ENCODE peak calls at places on chromosome 21, in ten cellular contexts. H, F, I, W, C, Q, D, M, X and Z are unnamed samples.

GRCh38 chr21:32611471-32611997 is 643 bp downstream of the CFAP298 start:
- DNase-seq in H (peak), F (peak), I (no peak), W (no peak), C (peak), Q (peak), D (no peak), M (peak), X (peak), Z (peak)

GRCh38 chr21:29133796-29134195 is 3.4 kb downstream of the MAP3K7CL start:
- DNase-seq in H (no peak), F (no peak), I (no peak), W (no peak), C (no peak), Q (no peak), D (peak), M (no peak), X (no peak), Z (no peak)

GRCh38 chr21:36542312-36543101 is 62.6 kb upstream of the CLDN14 start:
- DNase-seq in H (peak), F (no peak), I (no peak), W (no peak), C (no peak), Q (peak), D (no peak), M (no peak), X (no peak), Z (peak)

GRCh38 chr21:15224346-15225086 is 159.7 kb upstream of the NRIP1 start:
- DNase-seq in H (no peak), F (no peak), I (peak), W (no peak), C (no peak), Q (no peak), D (peak), M (peak), X (peak), Z (no peak)

GRCh38 chr21:33115586-33116541 is 45.9 kb downstream of the OLIG1 start:
- DNase-seq in H (no peak), F (no peak), I (no peak), W (no peak), C (peak), Q (no peak), D (no peak), M (no peak), X (no peak), Z (no peak)

GRCh38 chr21:17921579-17922530 is 102.7 kb upstream of the C21orf91 start:
- DNase-seq in H (no peak), F (no peak), I (no peak), W (no peak), C (no peak), Q (no peak), D (peak), M (peak), X (peak), Z (no peak)

GRCh38 chr21:32114434-32115063 is 164.3 kb downstream of the MIS18A start:
- DNase-seq in H (no peak), F (no peak), I (no peak), W (no peak), C (no peak), Q (no peak), D (no peak), M (no peak), X (no peak), Z (no peak)

GRCh38 chr21:31713973-31714740 is 17.8 kb downstream of the SCAF4 start:
- DNase-seq in H (no peak), F (no peak), I (no peak), W (no peak), C (no peak), Q (no peak), D (no peak), M (peak), X (no peak), Z (no peak)

GRCh38 chr21:31418355-31419001 is 74.4 kb upstream of the TIAM1 start:
- DNase-seq in H (no peak), F (no peak), I (no peak), W (no peak), C (no peak), Q (no peak), D (no peak), M (no peak), X (no peak), Z (no peak)

GRCh38 chr21:29481641-29482040 is 182.9 kb downstream of the BACH1 start:
- DNase-seq in H (no peak), F (no peak), I (no peak), W (no peak), C (no peak), Q (no peak), D (peak), M (no peak), X (peak), Z (no peak)

GRCh38 chr21:36749935-36750578 is 51.1 kb downstream of the SIM2 start:
- DNase-seq in H (peak), F (no peak), I (no peak), W (no peak), C (no peak), Q (no peak), D (peak), M (peak), X (no peak), Z (no peak)

GRCh38 chr21:30463713-30464112 is 16.5 kb downstream of the KRTAP19-1 start:
- DNase-seq in H (peak), F (no peak), I (peak), W (no peak), C (no peak), Q (no peak), D (no peak), M (no peak), X (no peak), Z (no peak)

GRCh38 chr21:40146201-40146890 is 279.1 kb downstream of the PCP4 start:
- DNase-seq in H (no peak), F (no peak), I (no peak), W (no peak), C (no peak), Q (no peak), D (no peak), M (no peak), X (no peak), Z (no peak)

GRCh38 chr21:32687946-32688345 is 39.9 kb downstream of the SYNJ1 start:
- DNase-seq in H (no peak), F (no peak), I (no peak), W (no peak), C (no peak), Q (no peak), D (no peak), M (no peak), X (no peak), Z (peak)

GRCh38 chr21:29674343-29674742 is 265.5 kb downstream of the GRIK1 start:
- DNase-seq in H (no peak), F (no peak), I (no peak), W (no peak), C (no peak), Q (no peak), D (no peak), M (no peak), X (no peak), Z (peak)

GRCh38 chr21:16821588-16821987 is 691.3 kb upstream of the CXADR start:
- DNase-seq in H (no peak), F (no peak), I (no peak), W (no peak), C (no peak), Q (no peak), D (no peak), M (peak), X (no peak), Z (no peak)

GRCh38 chr21:17389311-17389710 is 123.5 kb upstream of the CXADR start:
- DNase-seq in H (no peak), F (no peak), I (no peak), W (no peak), C (no peak), Q (no peak), D (no peak), M (no peak), X (no peak), Z (no peak)

GRCh38 chr21:19853709-19854575 is 1144.3 kb upstream of the NCAM2 start:
- DNase-seq in H (no peak), F (no peak), I (no peak), W (no peak), C (no peak), Q (no peak), D (no peak), M (no peak), X (no peak), Z (no peak)

GRCh38 chr21:40853956-40854688 is 7.2 kb upstream of the DSCAM start:
- DNase-seq in H (no peak), F (no peak), I (no peak), W (no peak), C (no peak), Q (no peak), D (no peak), M (no peak), X (no peak), Z (no peak)

GRCh38 chr21:14554948-14555347 is 8.8 kb upstream of the SAMSN1 start:
- DNase-seq in H (no peak), F (no peak), I (no peak), W (no peak), C (no peak), Q (no peak), D (no peak), M (peak), X (no peak), Z (peak)

GRCh38 chr21:16418211-16418610 is 688.4 kb downstream of the USP25 start:
- DNase-seq in H (no peak), F (no peak), I (no peak), W (no peak), C (no peak), Q (no peak), D (peak), M (no peak), X (peak), Z (no peak)

GRCh38 chr21:38208118-38208517 is 48.7 kb upstream of the KCNJ15 start:
- DNase-seq in H (no peak), F (no peak), I (no peak), W (no peak), C (no peak), Q (no peak), D (no peak), M (no peak), X (no peak), Z (no peak)

GRCh38 chr21:38203229-38203628 is 53.6 kb upstream of the KCNJ15 start:
- DNase-seq in H (no peak), F (no peak), I (no peak), W (no peak), C (no peak), Q (no peak), D (no peak), M (no peak), X (no peak), Z (no peak)

GRCh38 chr21:38202811-38203210 is 54.0 kb upstream of the KCNJ15 start:
- DNase-seq in H (no peak), F (no peak), I (no peak), W (no peak), C (no peak), Q (no peak), D (no peak), M (no peak), X (no peak), Z (no peak)
- TF ChIP-seq CTCF in H (no peak), F (no peak), I (no peak), W (no peak), C (no peak), Q (no peak), D (no peak), M (no peak), X (no peak), Z (no peak)

DNA sequence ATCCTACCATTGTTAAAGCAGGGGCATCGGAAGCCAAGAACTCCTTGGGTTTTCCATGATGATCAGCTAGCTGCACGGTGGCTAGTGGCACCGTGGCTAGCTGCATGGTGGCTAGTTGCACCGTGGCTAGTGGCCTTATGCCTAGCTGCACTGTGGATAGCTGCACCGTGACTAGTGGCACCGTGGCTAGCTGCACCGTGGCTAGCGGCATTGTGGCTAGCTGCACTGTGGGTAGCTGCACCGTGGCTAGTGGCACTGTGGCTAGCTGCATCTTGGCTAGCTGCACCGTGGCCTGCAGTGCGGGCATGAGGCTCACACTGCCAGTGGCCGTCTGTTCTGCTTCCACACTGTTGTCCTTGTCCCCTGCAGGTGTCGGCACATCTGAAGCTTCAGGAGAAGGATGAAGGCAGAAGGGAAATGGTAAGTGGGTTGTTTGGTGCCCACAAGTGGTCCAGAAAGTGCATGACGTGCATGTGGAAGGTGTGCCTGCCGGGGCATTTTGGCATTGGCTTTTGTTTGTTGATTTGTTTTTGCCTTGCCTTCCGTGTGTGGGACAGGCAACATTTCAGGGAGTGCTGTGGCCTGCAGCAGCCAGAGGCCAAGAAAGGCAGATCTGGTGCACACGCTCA is 38.6 kb downstream of the TFF3 start:
- DNase-seq in H (no peak), F (no peak), I (no peak), W (no peak), C (no peak), Q (no peak), D (no peak), M (no peak), X (no peak), Z (no peak)
- TF ChIP-seq CTCF in H (peak), F (no peak), I (no peak), W (no peak), C (no peak), Q (no peak), D (no peak), M (no peak), X (no peak), Z (no peak)

GRCh38 chr21:42125571-42126544 is 54.7 kb downstream of the UMODL1 start:
- DNase-seq in H (no peak), F (peak), I (no peak), W (no peak), C (no peak), Q (no peak), D (peak), M (peak), X (peak), Z (peak)
- TF ChIP-seq CTCF in H (peak), F (no peak), I (no peak), W (no peak), C (no peak), Q (no peak), D (no peak), M (peak), X (no peak), Z (no peak)

GRCh38 chr21:25939396-25939761 is 204.6 kb downstream of the GABPA start:
- DNase-seq in H (no peak), F (no peak), I (no peak), W (no peak), C (no peak), Q (no peak), D (no peak), M (no peak), X (no peak), Z (no peak)
- TF ChIP-seq CTCF in H (no peak), F (no peak), I (no peak), W (no peak), C (no peak), Q (no peak), D (no peak), M (no peak), X (no peak), Z (no peak)

GRCh38 chr21:44456915-44457736 is 1.8 kb downstream of the LRRC3 start:
- DNase-seq in H (no peak), F (no peak), I (no peak), W (no peak), C (no peak), Q (no peak), D (no peak), M (no peak), X (no peak), Z (no peak)

GRCh38 chr21:44454058-44454457 is 1.3 kb upstream of the LRRC3 start:
- DNase-seq in H (no peak), F (no peak), I (no peak), W (no peak), C (no peak), Q (no peak), D (no peak), M (no peak), X (no peak), Z (no peak)

GRCh38 chr21:44456207-44456914 is 1.1 kb downstream of the LRRC3 start:
- DNase-seq in H (no peak), F (no peak), I (no peak), W (no peak), C (no peak), Q (no peak), D (no peak), M (no peak), X (no peak), Z (no peak)

GRCh38 chr21:44454747-44455523 is at the start of gene LRRC3:
- DNase-seq in H (peak), F (peak), I (no peak), W (peak), C (peak), Q (peak), D (peak), M (peak), X (peak), Z (peak)

DNA sequence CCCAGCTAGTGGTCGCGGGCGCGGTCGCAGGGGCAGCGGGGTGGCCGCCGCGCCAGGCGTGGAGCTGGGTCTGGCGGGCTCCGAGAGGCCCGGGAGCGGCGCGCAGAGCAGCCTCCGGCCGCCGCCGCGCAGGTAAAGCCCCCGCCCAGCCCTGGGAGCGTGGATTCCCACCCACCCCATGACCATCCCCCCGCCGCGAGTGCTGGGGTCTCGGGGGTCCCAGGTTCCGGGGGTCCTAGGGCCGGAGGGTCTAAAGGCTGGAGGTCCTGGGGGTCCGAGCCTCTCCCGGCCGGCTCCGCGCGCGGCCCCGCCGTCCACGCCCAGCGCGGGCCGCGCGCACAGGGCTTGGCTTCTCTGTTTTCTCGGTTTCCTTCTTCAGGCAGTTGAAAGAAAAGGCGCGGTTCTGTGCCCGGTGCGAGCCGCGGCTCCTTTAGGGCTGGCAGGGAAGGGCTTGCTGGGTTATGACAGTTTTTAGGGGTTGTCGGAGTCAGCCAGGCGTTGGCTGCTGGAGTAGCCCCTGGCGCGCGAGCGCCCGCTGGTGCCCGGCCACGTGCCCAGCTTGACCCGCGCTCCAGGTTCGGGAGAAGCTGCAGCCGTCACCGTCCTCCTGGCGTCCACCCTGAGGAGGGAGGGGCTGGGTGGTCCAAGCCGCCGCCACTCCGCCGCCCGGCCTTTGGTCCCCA is 355 bp downstream of the LRRC3 start:
- DNase-seq in H (peak), F (peak), I (no peak), W (no peak), C (peak), Q (peak), D (peak), M (no peak), X (peak), Z (peak)
- TF ChIP-seq CTCF in H (peak), F (no peak), I (peak), W (no peak), C (no peak), Q (peak), D (no peak), M (peak), X (no peak), Z (no peak)

GRCh38 chr21:38824124-38824822 is 18.5 kb downstream of the ETS2 start:
- DNase-seq in H (no peak), F (no peak), I (no peak), W (no peak), C (no peak), Q (no peak), D (peak), M (no peak), X (peak), Z (no peak)
- TF ChIP-seq CTCF in H (no peak), F (no peak), I (no peak), W (no peak), C (no peak), Q (no peak), D (no peak), M (no peak), X (no peak), Z (no peak)

GRCh38 chr21:34924194-34924593 is 124.9 kb downstream of the RUNX1 start:
- DNase-seq in H (no peak), F (no peak), I (no peak), W (no peak), C (no peak), Q (no peak), D (no peak), M (no peak), X (no peak), Z (no peak)

GRCh38 chr21:34923626-34924025 is 125.5 kb downstream of the RUNX1 start:
- DNase-seq in H (no peak), F (no peak), I (no peak), W (no peak), C (no peak), Q (no peak), D (no peak), M (no peak), X (no peak), Z (no peak)

GRCh38 chr21:34921151-34921550 is 128.0 kb downstream of the RUNX1 start:
- DNase-seq in H (no peak), F (no peak), I (no peak), W (no peak), C (no peak), Q (no peak), D (no peak), M (no peak), X (no peak), Z (no peak)

GRCh38 chr21:34923202-34923601 is 125.9 kb downstream of the RUNX1 start:
- DNase-seq in H (no peak), F (no peak), I (no peak), W (no peak), C (no peak), Q (no peak), D (no peak), M (no peak), X (no peak), Z (peak)

DNA sequence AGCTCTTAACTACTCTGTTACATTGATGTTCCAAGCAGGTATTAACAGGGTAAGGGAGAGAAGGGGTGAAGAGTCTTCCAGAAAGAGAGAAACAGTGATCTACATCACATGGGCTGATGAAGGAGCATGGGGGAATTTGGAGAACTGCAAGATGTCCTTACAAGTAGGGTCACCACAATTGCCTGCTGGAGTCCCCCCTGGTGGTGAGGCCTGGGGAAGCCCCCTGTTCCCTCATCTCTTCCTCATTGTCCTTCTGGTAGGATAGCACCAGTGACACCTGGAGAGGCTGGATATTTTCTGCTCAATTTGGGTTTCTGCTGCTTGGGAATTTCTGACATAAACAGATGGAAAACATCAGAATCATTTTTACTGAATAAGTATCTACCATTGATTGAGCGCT is 126.6 kb downstream of the RUNX1 start:
- DNase-seq in H (no peak), F (no peak), I (no peak), W (no peak), C (no peak), Q (no peak), D (no peak), M (no peak), X (no peak), Z (no peak)
- TF ChIP-seq CTCF in H (peak), F (no peak), I (no peak), W (no peak), C (no peak), Q (no peak), D (no peak), M (no peak), X (no peak), Z (no peak)

DNA sequence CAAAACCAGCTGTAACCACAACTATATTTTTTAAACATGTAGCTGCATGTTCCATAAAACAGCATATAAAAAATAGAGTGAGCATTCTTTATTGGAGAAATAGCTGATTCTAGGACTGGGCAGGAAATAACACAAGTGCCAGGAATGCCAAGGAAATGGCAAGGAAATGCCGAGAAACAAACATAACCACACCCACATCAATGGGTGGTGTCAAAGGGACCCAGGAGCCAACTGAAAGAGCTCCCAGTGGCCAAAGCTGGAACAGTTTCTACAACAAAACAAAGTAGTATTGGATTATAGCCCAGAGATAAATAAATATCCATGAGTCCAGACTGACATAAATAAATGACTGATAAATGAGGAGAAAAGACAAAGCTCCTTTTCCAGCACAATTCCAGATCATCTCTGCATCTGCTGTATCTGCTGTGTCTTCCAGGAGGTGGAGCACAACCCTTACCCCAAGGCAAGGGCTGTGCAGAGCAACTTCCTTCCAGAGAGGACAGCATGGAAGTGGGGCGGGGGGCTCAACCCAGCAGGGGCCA is 28.1 kb downstream of the ADARB1 start:
- DNase-seq in H (no peak), F (no peak), I (no peak), W (no peak), C (no peak), Q (no peak), D (peak), M (peak), X (peak), Z (no peak)
- TF ChIP-seq CTCF in H (peak), F (no peak), I (peak), W (no peak), C (no peak), Q (peak), D (no peak), M (peak), X (peak), Z (peak)

GRCh38 chr21:44444286-44444931 is 10.9 kb upstream of the LRRC3 start:
- DNase-seq in H (no peak), F (no peak), I (no peak), W (no peak), C (no peak), Q (no peak), D (no peak), M (no peak), X (no peak), Z (peak)
- TF ChIP-seq CTCF in H (no peak), F (no peak), I (peak), W (no peak), C (no peak), Q (no peak), D (no peak), M (peak), X (no peak), Z (no peak)